ENCODE peak calls at places on chromosomes 12 and 14, in ten cellular contexts. One of them, this sample, is unnamed.

GRCh38 chr12:8483081-8483479 is 27.3 kb downstream of the CLEC6A start:
- DNase-seq in AG09319: no peak
- DNase-seq in mesothelial cell of epicardium: no peak
- DNase-seq in fibroblast of pulmonary artery: no peak
- DNase-seq in cardiac fibroblast: no peak
- DNase-seq in HFF-Myc: no peak
- DNase-seq in Caco-2: no peak
- DNase-seq in heart right ventricle: no peak
- DNase-seq in BJ: no peak
- DNase-seq in lower leg skin: no peak
- DNase-seq in this sample: no peak

GRCh38 chr12:54162741-54163140 is 26.0 kb downstream of the SMUG1 start:
- DNase-seq in AG09319: no peak
- DNase-seq in mesothelial cell of epicardium: no peak
- DNase-seq in fibroblast of pulmonary artery: no peak
- DNase-seq in cardiac fibroblast: no peak
- DNase-seq in HFF-Myc: no peak
- DNase-seq in Caco-2: no peak
- DNase-seq in heart right ventricle: no peak
- DNase-seq in BJ: no peak
- DNase-seq in lower leg skin: no peak
- DNase-seq in this sample: no peak

GRCh38 chr14:102516531-102517411 is 7.2 kb upstream of the ANKRD9 start:
- DNase-seq in AG09319: no peak
- DNase-seq in mesothelial cell of epicardium: peak
- DNase-seq in fibroblast of pulmonary artery: no peak
- DNase-seq in cardiac fibroblast: peak
- DNase-seq in HFF-Myc: no peak
- DNase-seq in Caco-2: peak
- DNase-seq in heart right ventricle: no peak
- DNase-seq in BJ: no peak
- DNase-seq in lower leg skin: peak
- DNase-seq in this sample: peak

GRCh38 chr14:87630808-87631207 is 362.2 kb downstream of the GALC start:
- DNase-seq in AG09319: no peak
- DNase-seq in mesothelial cell of epicardium: no peak
- DNase-seq in fibroblast of pulmonary artery: no peak
- DNase-seq in cardiac fibroblast: no peak
- DNase-seq in HFF-Myc: no peak
- DNase-seq in Caco-2: no peak
- DNase-seq in heart right ventricle: no peak
- DNase-seq in BJ: no peak
- DNase-seq in lower leg skin: no peak
- DNase-seq in this sample: no peak

GRCh38 chr12:47120736-47121135 is 41.0 kb upstream of the AMIGO2 start:
- DNase-seq in AG09319: no peak
- DNase-seq in mesothelial cell of epicardium: no peak
- DNase-seq in fibroblast of pulmonary artery: no peak
- DNase-seq in cardiac fibroblast: no peak
- DNase-seq in HFF-Myc: no peak
- DNase-seq in Caco-2: no peak
- DNase-seq in heart right ventricle: no peak
- DNase-seq in BJ: no peak
- DNase-seq in lower leg skin: no peak
- DNase-seq in this sample: no peak

GRCh38 chr12:51160814-51161459 is 12.0 kb downstream of the TFCP2 start:
- DNase-seq in AG09319: peak
- DNase-seq in mesothelial cell of epicardium: no peak
- DNase-seq in fibroblast of pulmonary artery: peak
- DNase-seq in cardiac fibroblast: peak
- DNase-seq in HFF-Myc: no peak
- DNase-seq in Caco-2: peak
- DNase-seq in heart right ventricle: no peak
- DNase-seq in BJ: no peak
- DNase-seq in lower leg skin: no peak
- DNase-seq in this sample: no peak

GRCh38 chr12:97452230-97452629 is 10.4 kb upstream of the RMST start:
- DNase-seq in AG09319: no peak
- DNase-seq in mesothelial cell of epicardium: no peak
- DNase-seq in fibroblast of pulmonary artery: no peak
- DNase-seq in cardiac fibroblast: no peak
- DNase-seq in HFF-Myc: no peak
- DNase-seq in Caco-2: no peak
- DNase-seq in heart right ventricle: no peak
- DNase-seq in BJ: no peak
- DNase-seq in lower leg skin: no peak
- DNase-seq in this sample: no peak

GRCh38 chr14:51523243-51523642 is 128.5 kb upstream of the FRMD6 start:
- DNase-seq in AG09319: no peak
- DNase-seq in mesothelial cell of epicardium: no peak
- DNase-seq in fibroblast of pulmonary artery: no peak
- DNase-seq in cardiac fibroblast: no peak
- DNase-seq in HFF-Myc: no peak
- DNase-seq in Caco-2: no peak
- DNase-seq in heart right ventricle: no peak
- DNase-seq in BJ: no peak
- DNase-seq in lower leg skin: no peak
- DNase-seq in this sample: no peak

GRCh38 chr12:131672941-131673330 is 38.0 kb upstream of the SFSWAP start:
- DNase-seq in AG09319: no peak
- DNase-seq in mesothelial cell of epicardium: no peak
- DNase-seq in fibroblast of pulmonary artery: no peak
- DNase-seq in cardiac fibroblast: no peak
- DNase-seq in HFF-Myc: no peak
- DNase-seq in Caco-2: no peak
- DNase-seq in heart right ventricle: no peak
- DNase-seq in BJ: no peak
- DNase-seq in lower leg skin: peak
- DNase-seq in this sample: no peak

DNA sequence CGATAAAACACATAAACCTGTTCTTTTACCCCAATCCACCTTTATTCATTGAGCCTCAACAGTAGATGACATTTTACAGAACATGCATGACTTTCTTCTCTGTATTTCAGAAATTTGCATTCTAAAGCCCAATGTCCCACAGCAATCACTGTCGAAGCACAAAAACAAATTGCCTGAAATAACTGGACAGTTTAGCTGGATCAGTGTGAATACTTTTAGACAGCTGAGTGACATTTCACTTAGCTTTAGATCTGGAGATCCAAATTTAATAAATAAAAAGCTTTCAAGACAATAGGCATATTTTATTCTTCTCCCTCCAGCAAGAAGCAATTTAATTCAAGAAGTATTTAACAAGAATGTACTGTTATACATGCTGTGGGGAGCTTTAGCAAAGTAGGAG is 109.1 kb upstream of the FSCB start:
- DNase-seq in AG09319: no peak
- DNase-seq in mesothelial cell of epicardium: no peak
- DNase-seq in fibroblast of pulmonary artery: no peak
- DNase-seq in cardiac fibroblast: no peak
- DNase-seq in HFF-Myc: no peak
- DNase-seq in Caco-2: no peak
- DNase-seq in heart right ventricle: no peak
- DNase-seq in BJ: no peak
- DNase-seq in lower leg skin: no peak
- DNase-seq in this sample: no peak
- TF ChIP-seq CTCF in AG09319: no peak
- TF ChIP-seq CTCF in mesothelial cell of epicardium: no peak
- TF ChIP-seq CTCF in fibroblast of pulmonary artery: no peak
- TF ChIP-seq CTCF in cardiac fibroblast: no peak
- TF ChIP-seq CTCF in HFF-Myc: no peak
- TF ChIP-seq CTCF in Caco-2: no peak
- TF ChIP-seq CTCF in heart right ventricle: no peak
- TF ChIP-seq CTCF in BJ: no peak
- TF ChIP-seq CTCF in lower leg skin: no peak
- TF ChIP-seq CTCF in this sample: no peak

GRCh38 chr14:99264691-99265090 is 7.3 kb downstream of the BCL11B start:
- DNase-seq in AG09319: no peak
- DNase-seq in mesothelial cell of epicardium: no peak
- DNase-seq in fibroblast of pulmonary artery: no peak
- DNase-seq in cardiac fibroblast: no peak
- DNase-seq in HFF-Myc: no peak
- DNase-seq in Caco-2: no peak
- DNase-seq in heart right ventricle: no peak
- DNase-seq in BJ: no peak
- DNase-seq in lower leg skin: peak
- DNase-seq in this sample: no peak

GRCh38 chr14:99265571-99265970 is 6.4 kb downstream of the BCL11B start:
- DNase-seq in AG09319: no peak
- DNase-seq in mesothelial cell of epicardium: no peak
- DNase-seq in fibroblast of pulmonary artery: no peak
- DNase-seq in cardiac fibroblast: no peak
- DNase-seq in HFF-Myc: no peak
- DNase-seq in Caco-2: no peak
- DNase-seq in heart right ventricle: no peak
- DNase-seq in BJ: no peak
- DNase-seq in lower leg skin: no peak
- DNase-seq in this sample: no peak

GRCh38 chr14:99267871-99268775 is 3.9 kb downstream of the BCL11B start:
- DNase-seq in AG09319: no peak
- DNase-seq in mesothelial cell of epicardium: no peak
- DNase-seq in fibroblast of pulmonary artery: no peak
- DNase-seq in cardiac fibroblast: no peak
- DNase-seq in HFF-Myc: no peak
- DNase-seq in Caco-2: peak
- DNase-seq in heart right ventricle: no peak
- DNase-seq in BJ: no peak
- DNase-seq in lower leg skin: peak
- DNase-seq in this sample: no peak

GRCh38 chr14:99268776-99269510 is 3.1 kb downstream of the BCL11B start:
- DNase-seq in AG09319: no peak
- DNase-seq in mesothelial cell of epicardium: no peak
- DNase-seq in fibroblast of pulmonary artery: no peak
- DNase-seq in cardiac fibroblast: no peak
- DNase-seq in HFF-Myc: no peak
- DNase-seq in Caco-2: no peak
- DNase-seq in heart right ventricle: no peak
- DNase-seq in BJ: no peak
- DNase-seq in lower leg skin: peak
- DNase-seq in this sample: no peak

GRCh38 chr14:99266181-99267178 is 5.5 kb downstream of the BCL11B start:
- DNase-seq in AG09319: no peak
- DNase-seq in mesothelial cell of epicardium: peak
- DNase-seq in fibroblast of pulmonary artery: peak
- DNase-seq in cardiac fibroblast: peak
- DNase-seq in HFF-Myc: peak
- DNase-seq in Caco-2: peak
- DNase-seq in heart right ventricle: peak
- DNase-seq in BJ: no peak
- DNase-seq in lower leg skin: peak
- DNase-seq in this sample: no peak
- TF ChIP-seq CTCF in AG09319: peak
- TF ChIP-seq CTCF in mesothelial cell of epicardium: peak
- TF ChIP-seq CTCF in fibroblast of pulmonary artery: peak
- TF ChIP-seq CTCF in cardiac fibroblast: peak
- TF ChIP-seq CTCF in HFF-Myc: peak
- TF ChIP-seq CTCF in Caco-2: peak
- TF ChIP-seq CTCF in heart right ventricle: peak
- TF ChIP-seq CTCF in BJ: peak
- TF ChIP-seq CTCF in lower leg skin: no peak
- TF ChIP-seq CTCF in this sample: no peak

GRCh38 chr12:56258068-56258819 is at the start of gene ANKRD52:
- DNase-seq in AG09319: no peak
- DNase-seq in mesothelial cell of epicardium: peak
- DNase-seq in fibroblast of pulmonary artery: peak
- DNase-seq in cardiac fibroblast: peak
- DNase-seq in HFF-Myc: peak
- DNase-seq in Caco-2: peak
- DNase-seq in heart right ventricle: peak
- DNase-seq in BJ: no peak
- DNase-seq in lower leg skin: peak
- DNase-seq in this sample: peak

GRCh38 chr12:56257071-56257470 is 1.1 kb downstream of the ANKRD52 start:
- DNase-seq in AG09319: no peak
- DNase-seq in mesothelial cell of epicardium: no peak
- DNase-seq in fibroblast of pulmonary artery: no peak
- DNase-seq in cardiac fibroblast: no peak
- DNase-seq in HFF-Myc: no peak
- DNase-seq in Caco-2: no peak
- DNase-seq in heart right ventricle: no peak
- DNase-seq in BJ: no peak
- DNase-seq in lower leg skin: no peak
- DNase-seq in this sample: no peak

GRCh38 chr12:56257491-56258067 is 605 bp downstream of the ANKRD52 start:
- DNase-seq in AG09319: no peak
- DNase-seq in mesothelial cell of epicardium: no peak
- DNase-seq in fibroblast of pulmonary artery: no peak
- DNase-seq in cardiac fibroblast: peak
- DNase-seq in HFF-Myc: no peak
- DNase-seq in Caco-2: peak
- DNase-seq in heart right ventricle: no peak
- DNase-seq in BJ: no peak
- DNase-seq in lower leg skin: peak
- DNase-seq in this sample: no peak

GRCh38 chr12:56255671-56256070 is 2.5 kb downstream of the ANKRD52 start:
- DNase-seq in AG09319: no peak
- DNase-seq in mesothelial cell of epicardium: no peak
- DNase-seq in fibroblast of pulmonary artery: no peak
- DNase-seq in cardiac fibroblast: no peak
- DNase-seq in HFF-Myc: no peak
- DNase-seq in Caco-2: no peak
- DNase-seq in heart right ventricle: no peak
- DNase-seq in BJ: no peak
- DNase-seq in lower leg skin: no peak
- DNase-seq in this sample: no peak

DNA sequence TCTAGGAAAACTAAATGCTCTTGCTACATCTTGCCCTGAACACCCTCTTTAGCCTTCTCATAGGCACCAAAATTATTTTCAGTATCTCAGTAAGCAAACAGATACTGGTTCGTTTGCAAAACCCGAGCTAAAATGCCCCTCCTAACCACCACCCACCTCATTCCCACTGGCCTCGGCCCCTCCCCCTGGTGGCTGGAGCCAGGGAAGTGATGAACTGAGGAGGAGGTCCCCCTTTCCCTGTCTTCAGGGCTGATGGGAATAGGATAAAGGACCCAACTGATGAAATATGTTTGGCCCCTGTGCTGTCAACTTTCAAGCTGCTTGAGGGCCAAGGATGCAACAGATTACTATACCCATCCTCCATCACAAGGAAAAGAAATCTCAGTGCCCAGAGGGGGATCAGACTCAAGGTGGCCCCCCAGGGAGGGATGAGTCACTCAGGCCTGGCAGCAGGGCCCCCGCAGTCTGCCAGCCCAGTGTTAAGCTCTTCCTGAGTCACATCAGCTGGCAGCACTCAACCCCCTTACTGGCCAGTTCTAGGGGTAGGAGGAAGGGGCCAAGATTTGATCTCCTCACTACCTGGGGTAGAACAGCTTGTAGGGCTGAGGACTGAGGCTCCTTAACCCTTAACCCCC is 1.7 kb downstream of the ANKRD52 start:
- DNase-seq in AG09319: no peak
- DNase-seq in mesothelial cell of epicardium: no peak
- DNase-seq in fibroblast of pulmonary artery: peak
- DNase-seq in cardiac fibroblast: peak
- DNase-seq in HFF-Myc: no peak
- DNase-seq in Caco-2: no peak
- DNase-seq in heart right ventricle: no peak
- DNase-seq in BJ: no peak
- DNase-seq in lower leg skin: no peak
- DNase-seq in this sample: no peak
- TF ChIP-seq CTCF in AG09319: no peak
- TF ChIP-seq CTCF in mesothelial cell of epicardium: no peak
- TF ChIP-seq CTCF in fibroblast of pulmonary artery: peak
- TF ChIP-seq CTCF in cardiac fibroblast: no peak
- TF ChIP-seq CTCF in HFF-Myc: peak
- TF ChIP-seq CTCF in Caco-2: no peak
- TF ChIP-seq CTCF in heart right ventricle: no peak
- TF ChIP-seq CTCF in BJ: peak
- TF ChIP-seq CTCF in lower leg skin: no peak
- TF ChIP-seq CTCF in this sample: no peak

GRCh38 chr12:114476159-114476558 is 70.2 kb upstream of the TBX5 start:
- DNase-seq in AG09319: no peak
- DNase-seq in mesothelial cell of epicardium: no peak
- DNase-seq in fibroblast of pulmonary artery: peak
- DNase-seq in cardiac fibroblast: peak
- DNase-seq in HFF-Myc: peak
- DNase-seq in Caco-2: peak
- DNase-seq in heart right ventricle: no peak
- DNase-seq in BJ: no peak
- DNase-seq in lower leg skin: no peak
- DNase-seq in this sample: no peak
- TF ChIP-seq CTCF in AG09319: peak
- TF ChIP-seq CTCF in mesothelial cell of epicardium: no peak
- TF ChIP-seq CTCF in fibroblast of pulmonary artery: peak
- TF ChIP-seq CTCF in cardiac fibroblast: peak
- TF ChIP-seq CTCF in HFF-Myc: peak
- TF ChIP-seq CTCF in Caco-2: peak
- TF ChIP-seq CTCF in heart right ventricle: peak
- TF ChIP-seq CTCF in BJ: peak
- TF ChIP-seq CTCF in lower leg skin: no peak
- TF ChIP-seq CTCF in this sample: no peak

This sample was measured in activated B cell treated with CpG ODN at 0.5 μM for 24 hours.